ENCODE peak calls at places on chromosomes 11 and 22, in five cellular contexts. O, P, N, B and E are unnamed samples.

GRCh38 chr22:47295226-47295901 is 532.9 kb downstream of the TBC1D22A start:
- DNase-seq in O (no peak), P (no peak), N (no peak), B (no peak), E (no peak)

GRCh38 chr22:17924735-17925727 is 99.3 kb downstream of the MICAL3 start:
- DNase-seq in O (no peak), P (no peak), N (no peak), B (no peak), E (peak; percentile 6)

GRCh38 chr22:17767236-17768065 is 6.8 kb downstream of the BID start:
- DNase-seq in O (peak; percentile 80), P (no peak), N (no peak), B (no peak), E (no peak)

GRCh38 chr22:31540966-31541365 is 44.6 kb downstream of the SFI1 start:
- DNase-seq in O (no peak), P (no peak), N (no peak), B (no peak), E (no peak)

GRCh38 chr11:67523556-67524479 is 572 bp upstream of the CABP2 start:
- DNase-seq in O (no peak), P (no peak), N (no peak), B (no peak), E (no peak)

GRCh38 chr11:32071811-32072210 is 19.1 kb upstream of the RCN1 start:
- DNase-seq in O (no peak), P (no peak), N (no peak), B (peak; percentile 76), E (peak; percentile 15)

GRCh38 chr11:7278314-7278917 is 26.7 kb downstream of the SYT9 start:
- DNase-seq in O (no peak), P (no peak), N (no peak), B (peak; percentile 58), E (peak; percentile 19)

GRCh38 chr22:36783743-36784142 is 7.8 kb upstream of the IFT27 start:
- DNase-seq in O (no peak), P (no peak), N (no peak), B (no peak), E (no peak)

GRCh38 chr11:133134561-133135173 is 397.6 kb downstream of the OPCML start:
- DNase-seq in O (peak; percentile 38), P (no peak), N (peak; percentile 27), B (peak; percentile 88), E (peak; percentile 39)

GRCh38 chr22:48414662-48415061 is 1413.0 kb downstream of the BRD1 start:
- DNase-seq in O (no peak), P (peak; percentile 44), N (no peak), B (no peak), E (no peak)

GRCh38 chr11:35771722-35772121 is 109.1 kb downstream of the TRIM44 start:
- DNase-seq in O (no peak), P (no peak), N (no peak), B (no peak), E (no peak)

GRCh38 chr22:40654522-40655167 is 18.1 kb upstream of the MRTFA start:
- DNase-seq in O (no peak), P (no peak), N (peak; percentile 39), B (peak; percentile 14), E (no peak)

GRCh38 chr11:12692238-12693074 is 18.2 kb downstream of the TEAD1 start:
- DNase-seq in O (no peak), P (no peak), N (peak; percentile 94), B (peak; percentile 93), E (peak; percentile 83)

GRCh38 chr11:68441466-68442230 is 18.9 kb upstream of the PPP6R3 start:
- DNase-seq in O (no peak), P (no peak), N (no peak), B (no peak), E (no peak)

GRCh38 chr22:32018056-32018455 is 25.0 kb upstream of the SLC5A1 start:
- DNase-seq in O (no peak), P (no peak), N (no peak), B (no peak), E (no peak)

GRCh38 chr11:128738942-128739341 is 45.1 kb downstream of the FLI1 start:
- DNase-seq in O (no peak), P (no peak), N (no peak), B (no peak), E (no peak)

GRCh38 chr11:109527496-109527895 is 105.5 kb downstream of the C11orf87 start:
- DNase-seq in O (no peak), P (no peak), N (no peak), B (no peak), E (no peak)

GRCh38 chr11:47393163-47394049 is 15.0 kb upstream of the SLC39A13 start:
- DNase-seq in O (no peak), P (no peak), N (peak; percentile 48), B (no peak), E (no peak)

GRCh38 chr22:31891366-31892079 is 52.8 kb upstream of the YWHAH start:
- DNase-seq in O (no peak), P (no peak), N (no peak), B (no peak), E (no peak)

GRCh38 chr11:5123802-5124521 is 14.2 kb downstream of the OR52A5 start:
- DNase-seq in O (peak; percentile 41), P (no peak), N (peak; percentile 27), B (peak; percentile 73), E (peak; percentile 55)

GRCh38 chr11:65298131-65298535 is 16.5 kb upstream of the CDC42EP2 start:
- DNase-seq in O (no peak), P (no peak), N (no peak), B (no peak), E (no peak)

GRCh38 chr11:130390071-130390758 is 38.2 kb downstream of the ADAMTS8 start:
- DNase-seq in O (no peak), P (no peak), N (no peak), B (peak; percentile 44), E (no peak)

GRCh38 chr11:65314501-65315203 is at the start of gene CDC42EP2:
- DNase-seq in O (peak; percentile 68), P (peak; percentile 84), N (peak; percentile 85), B (peak; percentile 94), E (peak; percentile 87)

GRCh38 chr22:39212721-39213376 is 31.9 kb downstream of the PDGFB start:
- DNase-seq in O (no peak), P (no peak), N (peak; percentile 12), B (peak; percentile 32), E (peak; percentile 77)

GRCh38 chr11:103109818-103110388 is 677 bp downstream of the DYNC2H1 start:
- DNase-seq in O (peak; percentile 2), P (no peak), N (no peak), B (no peak), E (no peak)

GRCh38 chr11:19345848-19346681 is 105.3 kb upstream of the E2F8 start:
- DNase-seq in O (no peak), P (no peak), N (no peak), B (no peak), E (no peak)

GRCh38 chr11:111119751-111120150 is 125.8 kb upstream of the POU2AF2 start:
- DNase-seq in O (no peak), P (no peak), N (no peak), B (no peak), E (no peak)

GRCh38 chr11:78429209-78429608 is 11.6 kb upstream of the GAB2 start:
- DNase-seq in O (no peak), P (no peak), N (no peak), B (no peak), E (no peak)

GRCh38 chr11:63573881-63574855 is 11.0 kb upstream of the PLAAT2 start:
- DNase-seq in O (peak; percentile 17), P (peak; percentile 84), N (no peak), B (peak; percentile 82), E (peak; percentile 76)

GRCh38 chr11:34281256-34281655 is 76.6 kb downstream of the ABTB2 start:
- DNase-seq in O (no peak), P (no peak), N (no peak), B (no peak), E (no peak)

GRCh38 chr11:46675288-46675851 is 25.0 kb downstream of the ARHGAP1 start:
- DNase-seq in O (no peak), P (no peak), N (peak; percentile 69), B (peak; percentile 42), E (no peak)